ENCODE peak calls at places on chromosome 9, in ten cellular contexts. T, X, Y, O, M, Z, J, E, P and B are unnamed samples.

GRCh38 chr9:18472915-18473314 is 1.0 kb upstream of the ADAMTSL1 start:
- DNase-seq in X (peak), J (peak), Z (peak), P (no peak), E (no peak), M (no peak), Y (peak), T (peak), O (no peak), B (no peak)

GRCh38 chr9:90921104-90921503 is 119.5 kb downstream of the SYK start:
- DNase-seq in O (no peak), P (no peak), M (no peak), J (peak), Y (no peak), X (no peak), E (no peak), Z (no peak), T (no peak), B (peak)

GRCh38 chr9:79641055-79641454 is 69.3 kb downstream of the TLE4 start:
- DNase-seq in T (no peak), O (no peak), Z (no peak), Y (no peak), X (no peak), P (no peak), M (no peak), J (no peak), E (no peak), B (no peak)

GRCh38 chr9:109652112-109652511 is 127.9 kb upstream of the PALM2AKAP2 start:
- DNase-seq in T (no peak), Z (no peak), J (no peak), P (no peak), X (peak), O (peak), M (no peak), Y (no peak), E (no peak), B (no peak)

GRCh38 chr9:126791406-126792230 is 13.2 kb upstream of the ZBTB43 start:
- DNase-seq in P (peak), E (no peak), T (no peak), M (no peak), Z (no peak), J (no peak), X (peak), Y (no peak), O (peak), B (no peak)

GRCh38 chr9:111427186-111427585 is 57.0 kb downstream of the ECPAS start:
- DNase-seq in J (no peak), E (no peak), O (peak), M (no peak), Z (no peak), Y (no peak), X (peak), P (no peak), T (no peak), B (no peak)

GRCh38 chr9:22158983-22159382 is 149.9 kb upstream of the CDKN2B start:
- DNase-seq in T (no peak), P (no peak), M (no peak), X (peak), J (peak), E (no peak), Y (no peak), Z (no peak), O (peak), B (peak)

GRCh38 chr9:108093773-108094675 is 604.5 kb upstream of the KLF4 start:
- DNase-seq in Z (no peak), M (no peak), E (no peak), Y (no peak), X (peak), T (no peak), O (peak), P (no peak), J (no peak), B (no peak)

GRCh38 chr9:115730845-115731244 is 422.7 kb upstream of the PAPPA start:
- DNase-seq in T (no peak), J (no peak), M (no peak), Y (no peak), O (no peak), Z (no peak), E (no peak), X (no peak), P (no peak), B (no peak)

GRCh38 chr9:76658510-76659231 is 105.6 kb upstream of the PCA3 start:
- DNase-seq in Y (peak), Z (peak), O (peak), X (peak), J (no peak), M (peak), T (no peak), E (peak), P (peak), B (no peak)

GRCh38 chr9:87181670-87182069 is 234.4 kb upstream of the GAS1 start:
- DNase-seq in T (no peak), M (no peak), J (no peak), E (peak), X (no peak), P (no peak), Y (no peak), Z (no peak), O (no peak), B (no peak)

GRCh38 chr9:33227741-33228140 is 12.2 kb upstream of the SPINK4 start:
- DNase-seq in Z (no peak), E (no peak), T (no peak), J (no peak), M (no peak), Y (no peak), X (no peak), P (no peak), O (no peak), B (no peak)

GRCh38 chr9:35659340-35659739 is 1.2 kb downstream of the CCDC107 start:
- DNase-seq in X (no peak), O (no peak), M (no peak), J (no peak), P (no peak), E (no peak), Y (no peak), T (no peak), Z (no peak), B (peak)

GRCh38 chr9:120014751-120015235 is 565.2 kb downstream of the CDK5RAP2 start:
- DNase-seq in Y (no peak), T (no peak), X (no peak), E (no peak), O (no peak), P (no peak), Z (no peak), J (no peak), M (no peak), B (no peak)

GRCh38 chr9:116154334-116154975 is 864 bp downstream of the PAPPA start:
- DNase-seq in J (no peak), X (no peak), O (no peak), T (peak), Z (no peak), M (no peak), E (peak), Y (peak), P (no peak), B (peak)

GRCh38 chr9:14346301-14346721 is 32.4 kb upstream of the NFIB start:
- DNase-seq in E (no peak), O (no peak), Z (no peak), P (no peak), Y (no peak), M (no peak), J (no peak), T (no peak), X (no peak), B (no peak)

GRCh38 chr9:110742741-110743371 is 74.3 kb downstream of the MUSK start:
- DNase-seq in Z (no peak), T (no peak), Y (peak), E (no peak), M (no peak), X (peak), O (peak), P (peak), J (no peak), B (no peak)

DNA sequence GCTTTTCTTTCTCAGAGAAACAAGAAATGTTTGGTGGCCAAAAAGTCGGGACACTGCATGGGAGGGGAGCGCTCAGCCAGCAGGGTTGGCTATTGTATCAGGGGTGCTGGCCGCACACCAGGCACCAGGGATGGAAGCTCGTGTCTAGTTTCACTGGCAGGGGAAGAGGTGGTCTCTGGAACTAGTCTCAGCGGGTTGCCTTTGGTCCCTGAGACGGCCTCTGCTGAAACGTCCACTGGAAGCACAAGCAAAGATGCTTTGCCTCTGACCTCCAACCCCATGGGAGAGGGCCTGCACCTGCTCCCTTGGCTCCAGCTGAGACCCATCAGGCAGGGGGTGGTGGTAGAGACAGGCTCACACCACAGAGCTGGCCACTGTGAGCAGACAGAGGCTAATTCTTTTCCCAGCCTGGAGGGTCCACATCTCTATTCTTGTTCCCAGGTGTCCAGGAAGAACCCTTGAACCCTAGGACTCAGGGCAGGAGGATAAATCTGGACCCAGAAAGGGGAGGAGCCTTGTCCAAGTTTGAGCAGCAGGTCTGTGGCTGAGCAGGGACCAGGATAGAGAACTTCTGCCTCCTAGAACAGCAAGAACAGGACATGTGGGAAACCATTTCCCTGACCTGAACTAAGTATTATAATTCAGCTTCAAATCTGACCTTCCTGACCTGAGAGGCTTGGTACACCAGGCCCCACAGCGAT is 102.6 kb downstream of the RGS3 start:
- DNase-seq in J (no peak), X (peak), Y (peak), P (no peak), E (no peak), T (no peak), Z (no peak), M (no peak), O (no peak), B (peak)
- H3K4me3 ChIP-seq in J (no peak), X (peak), Y (no peak), P (peak), E (peak), T (no peak), Z (no peak), M (no peak), O (peak), B (no peak)

DNA sequence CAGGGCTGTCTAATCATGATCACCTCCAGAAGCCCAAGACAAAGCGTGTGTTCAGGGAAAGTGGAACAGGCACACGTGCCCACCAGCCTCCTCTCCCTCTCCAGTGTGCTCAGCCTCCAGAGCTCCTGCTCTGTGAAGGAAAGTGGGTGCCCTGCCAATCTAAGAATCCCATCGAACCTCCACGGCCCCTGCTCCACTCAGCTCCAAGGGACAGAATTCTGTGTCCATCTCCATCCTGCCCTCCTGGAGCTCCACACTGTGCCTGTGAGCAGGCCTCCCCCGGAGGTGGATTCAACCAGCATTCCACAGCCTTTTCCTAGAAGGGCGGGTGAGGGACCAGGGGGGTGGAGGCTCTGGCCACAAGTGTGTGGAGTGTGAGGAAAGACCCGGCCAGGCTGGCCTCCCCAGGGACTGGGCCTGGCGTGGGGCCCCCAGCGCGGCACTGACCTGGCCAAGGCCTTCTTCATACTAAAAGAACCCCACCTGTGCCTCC is 6.0 kb downstream of the EEIG1 start:
- DNase-seq in M (no peak), T (no peak), E (no peak), X (no peak), Z (no peak), J (no peak), O (no peak), Y (peak), P (no peak), B (peak)
- H3K4me3 ChIP-seq in M (peak), T (no peak), E (no peak), X (no peak), Z (no peak), J (no peak), O (no peak), Y (no peak), P (no peak), B (no peak)

DNA sequence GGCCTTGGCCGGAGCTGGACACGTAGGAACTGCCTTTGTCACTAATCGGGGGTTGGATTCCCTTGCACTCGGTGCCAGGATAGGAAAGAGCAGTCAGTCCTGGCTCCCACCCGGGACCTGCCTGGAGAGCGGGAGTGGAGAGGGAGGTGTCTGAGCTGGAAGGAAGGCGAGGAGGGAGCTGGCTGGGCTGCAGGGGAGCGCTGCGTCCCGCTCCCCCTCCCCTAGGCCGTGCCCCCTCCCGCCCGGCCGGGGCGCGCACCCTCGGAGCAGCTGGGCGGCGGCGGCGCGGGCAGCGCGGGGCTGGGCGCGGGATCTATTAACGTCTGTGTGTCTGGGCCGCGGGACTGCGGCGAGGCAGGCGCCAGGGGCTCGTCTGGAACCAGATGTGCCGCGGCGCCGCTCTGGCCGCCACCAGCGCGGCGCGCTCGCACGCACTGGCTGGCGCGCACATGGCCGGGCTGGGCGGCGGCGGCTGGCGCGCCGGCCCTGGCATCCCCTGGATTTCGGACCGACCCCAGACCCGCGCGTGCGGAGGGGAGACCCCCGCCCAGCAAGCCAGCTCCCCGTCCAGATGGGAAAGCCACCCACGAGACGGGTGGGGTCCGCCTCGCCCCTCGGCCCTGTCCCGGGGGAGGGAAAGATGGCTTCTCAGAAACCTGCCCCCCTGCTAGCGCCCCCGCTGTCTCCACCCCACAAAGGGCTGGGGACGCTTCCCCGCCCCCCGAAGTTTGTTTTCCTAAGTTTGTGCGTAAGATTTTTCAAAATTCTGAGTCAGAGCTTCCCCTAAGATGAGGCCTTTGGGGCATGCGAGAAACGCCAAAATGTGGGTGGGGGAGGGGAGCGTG is 31.9 kb downstream of the PRRX2 start:
- DNase-seq in M (no peak), J (peak), E (no peak), Y (peak), T (peak), P (peak), Z (no peak), X (peak), O (peak), B (peak)
- H3K4me3 ChIP-seq in M (no peak), J (no peak), E (no peak), Y (peak), T (peak), P (peak), Z (peak), X (peak), O (peak), B (peak)

GRCh38 chr9:37037137-37037743 is 3.2 kb upstream of the PAX5 start:
- DNase-seq in J (no peak), M (peak), T (no peak), P (no peak), Y (no peak), X (peak), E (no peak), Z (no peak), O (no peak), B (no peak)

GRCh38 chr9:37035472-37036236 is 1.6 kb upstream of the PAX5 start:
- DNase-seq in M (no peak), P (no peak), Z (no peak), Y (peak), X (peak), E (no peak), J (no peak), O (peak), T (no peak), B (no peak)

GRCh38 chr9:37036237-37037136 is 2.4 kb upstream of the PAX5 start:
- DNase-seq in J (peak), T (no peak), P (no peak), E (peak), X (peak), Z (no peak), O (peak), M (peak), Y (peak), B (no peak)

GRCh38 chr9:37039065-37039464 is 5.0 kb upstream of the PAX5 start:
- DNase-seq in M (no peak), T (no peak), E (no peak), J (no peak), P (no peak), O (no peak), Z (no peak), Y (no peak), X (no peak), B (no peak)

GRCh38 chr9:37037744-37038640 is 3.9 kb upstream of the PAX5 start:
- DNase-seq in T (no peak), X (no peak), O (no peak), J (no peak), M (no peak), P (no peak), Y (peak), E (no peak), Z (no peak), B (no peak)
- H3K4me3 ChIP-seq in T (no peak), X (no peak), O (no peak), J (peak), M (peak), P (no peak), Y (peak), E (peak), Z (no peak), B (peak)

GRCh38 chr9:93500571-93501298 is 47.4 kb upstream of the FAM120AOS start:
- DNase-seq in E (no peak), Y (no peak), X (no peak), O (no peak), P (no peak), J (no peak), Z (no peak), T (no peak), M (no peak), B (no peak)
- H3K4me3 ChIP-seq in E (no peak), Y (no peak), X (peak), O (no peak), P (no peak), J (peak), Z (no peak), T (no peak), M (peak), B (peak)

GRCh38 chr9:136328622-136329041 is 1.3 kb downstream of the GPSM1 start:
- DNase-seq in Z (no peak), Y (no peak), E (no peak), T (peak), O (peak), M (no peak), P (no peak), X (peak), J (no peak), B (peak)

GRCh38 chr9:136328011-136328621 is 777 bp downstream of the GPSM1 start:
- DNase-seq in E (no peak), Z (no peak), O (no peak), P (no peak), Y (no peak), X (no peak), T (no peak), J (no peak), M (no peak), B (no peak)

GRCh38 chr9:136330406-136330990 is 3.2 kb downstream of the GPSM1 start:
- DNase-seq in Y (no peak), E (no peak), Z (no peak), J (no peak), P (no peak), M (no peak), X (no peak), O (no peak), T (no peak), B (no peak)

GRCh38 chr9:136329636-136330405 is 2.5 kb downstream of the GPSM1 start:
- DNase-seq in Z (no peak), J (no peak), E (no peak), T (no peak), X (no peak), Y (no peak), P (no peak), O (no peak), M (no peak), B (no peak)

GRCh38 chr9:136329211-136329627 is 1.9 kb downstream of the GPSM1 start:
- DNase-seq in T (no peak), O (no peak), J (no peak), E (no peak), Z (no peak), M (no peak), X (no peak), P (no peak), Y (no peak), B (no peak)
- H3K4me3 ChIP-seq in T (peak), O (peak), J (no peak), E (no peak), Z (peak), M (no peak), X (peak), P (peak), Y (peak), B (peak)